ENCODE peak calls at places on chromosomes 16 and 17, in four cellular contexts. One of them, this sample, is unnamed.
A peak's percentile ranks its signal among the peaks of the same experiment; 100 is the strongest.

GRCh38 chr17:33015716-33016346 is 24.2 kb downstream of the SPACA3 start:
- DNase-seq in psoas muscle: no peak
- DNase-seq in DND-41: no peak
- DNase-seq in lower leg skin: no peak
- DNase-seq in this sample: no peak

GRCh38 chr17:34736611-34737010 is 157.2 kb downstream of the TMEM132E start:
- DNase-seq in psoas muscle: no peak
- DNase-seq in lower leg skin: no peak
- DNase-seq in DND-41: no peak
- DNase-seq in this sample: no peak

GRCh38 chr17:62876664-62877411 is 68.7 kb upstream of the MARCHF10 start:
- DNase-seq in lower leg skin: no peak
- DNase-seq in DND-41: no peak
- DNase-seq in psoas muscle: no peak
- DNase-seq in this sample: no peak

GRCh38 chr17:58447039-58447975 is 30.0 kb upstream of the RNF43 start:
- DNase-seq in DND-41: peak; percentile 84
- DNase-seq in lower leg skin: peak; percentile 37
- DNase-seq in psoas muscle: peak; percentile 36
- DNase-seq in this sample: peak; percentile 91

GRCh38 chr16:68275611-68276191 is 11.4 kb downstream of the SLC7A6 start:
- DNase-seq in lower leg skin: no peak
- DNase-seq in DND-41: peak; percentile 86
- DNase-seq in psoas muscle: no peak
- DNase-seq in this sample: peak; percentile 85

GRCh38 chr16:66824006-66824405 is 6.8 kb downstream of the NAE1 start:
- DNase-seq in lower leg skin: no peak
- DNase-seq in DND-41: no peak
- DNase-seq in psoas muscle: no peak
- DNase-seq in this sample: no peak

GRCh38 chr17:7425756-7426155 is 340 bp downstream of the SPEM2 start:
- DNase-seq in psoas muscle: no peak
- DNase-seq in lower leg skin: no peak
- DNase-seq in DND-41: no peak
- DNase-seq in this sample: no peak

GRCh38 chr17:72255481-72255880 is 134.7 kb downstream of the SOX9 start:
- DNase-seq in psoas muscle: no peak
- DNase-seq in lower leg skin: no peak
- DNase-seq in DND-41: no peak
- DNase-seq in this sample: no peak

GRCh38 chr17:61689610-61690180 is 98.7 kb upstream of the NACA2 start:
- DNase-seq in lower leg skin: no peak
- DNase-seq in psoas muscle: no peak
- DNase-seq in DND-41: no peak
- DNase-seq in this sample: no peak

GRCh38 chr17:64572682-64573154 is 65.9 kb downstream of the CEP95 start:
- DNase-seq in lower leg skin: no peak
- DNase-seq in psoas muscle: no peak
- DNase-seq in DND-41: no peak
- DNase-seq in this sample: no peak

GRCh38 chr17:17058304-17058703 is 16.0 kb downstream of the MPRIP start:
- DNase-seq in DND-41: no peak
- DNase-seq in psoas muscle: no peak
- DNase-seq in lower leg skin: no peak
- DNase-seq in this sample: no peak

GRCh38 chr17:82297280-82297803 is 20.1 kb downstream of the CD7 start:
- DNase-seq in psoas muscle: peak; percentile 94
- DNase-seq in lower leg skin: peak; percentile 90
- DNase-seq in DND-41: peak; percentile 69
- DNase-seq in this sample: peak; percentile 86

GRCh38 chr16:13823501-13823900 is 96.5 kb upstream of the ERCC4 start:
- DNase-seq in DND-41: no peak
- DNase-seq in lower leg skin: no peak
- DNase-seq in psoas muscle: no peak
- DNase-seq in this sample: no peak

GRCh38 chr17:12580640-12581039 is 85.0 kb upstream of the MYOCD start:
- DNase-seq in DND-41: no peak
- DNase-seq in psoas muscle: no peak
- DNase-seq in lower leg skin: no peak
- DNase-seq in this sample: no peak

GRCh38 chr17:78526231-78527025 is 50.8 kb downstream of the DNAH17 start:
- DNase-seq in lower leg skin: no peak
- DNase-seq in DND-41: no peak
- DNase-seq in psoas muscle: no peak
- DNase-seq in this sample: no peak

GRCh38 chr17:5049314-5049819 is 14.1 kb upstream of the SLC52A1 start:
- DNase-seq in psoas muscle: no peak
- DNase-seq in lower leg skin: no peak
- DNase-seq in DND-41: peak; percentile 48
- DNase-seq in this sample: peak; percentile 81

GRCh38 chr17:29376667-29377268 is 13.4 kb upstream of the TAOK1 start:
- DNase-seq in lower leg skin: no peak
- DNase-seq in psoas muscle: no peak
- DNase-seq in DND-41: no peak
- DNase-seq in this sample: no peak

GRCh38 chr16:58421529-58421928 is 29.3 kb downstream of the GINS3 start:
- DNase-seq in psoas muscle: no peak
- DNase-seq in lower leg skin: no peak
- DNase-seq in DND-41: no peak
- DNase-seq in this sample: no peak

GRCh38 chr17:49708515-49709161 is 874 bp upstream of the SLC35B1 start:
- DNase-seq in DND-41: no peak
- DNase-seq in psoas muscle: no peak
- DNase-seq in lower leg skin: peak; percentile 36
- DNase-seq in this sample: no peak

GRCh38 chr17:63095459-63095858 is 129.4 kb downstream of the TANC2 start:
- DNase-seq in psoas muscle: no peak
- DNase-seq in lower leg skin: no peak
- DNase-seq in DND-41: no peak
- DNase-seq in this sample: no peak

GRCh38 chr16:50547340-50547865 is 793 bp upstream of the NKD1 start:
- DNase-seq in psoas muscle: peak; percentile 39
- DNase-seq in DND-41: peak; percentile 90
- DNase-seq in lower leg skin: no peak
- DNase-seq in this sample: peak; percentile 57

GRCh38 chr16:75288596-75289120 is 37.2 kb upstream of the BCAR1 start:
- DNase-seq in DND-41: peak; percentile 81
- DNase-seq in psoas muscle: no peak
- DNase-seq in lower leg skin: no peak
- DNase-seq in this sample: peak; percentile 39

GRCh38 chr17:19911033-19911432 is 43.3 kb upstream of the ULK2 start:
- DNase-seq in DND-41: no peak
- DNase-seq in psoas muscle: no peak
- DNase-seq in lower leg skin: no peak
- DNase-seq in this sample: no peak

DNA sequence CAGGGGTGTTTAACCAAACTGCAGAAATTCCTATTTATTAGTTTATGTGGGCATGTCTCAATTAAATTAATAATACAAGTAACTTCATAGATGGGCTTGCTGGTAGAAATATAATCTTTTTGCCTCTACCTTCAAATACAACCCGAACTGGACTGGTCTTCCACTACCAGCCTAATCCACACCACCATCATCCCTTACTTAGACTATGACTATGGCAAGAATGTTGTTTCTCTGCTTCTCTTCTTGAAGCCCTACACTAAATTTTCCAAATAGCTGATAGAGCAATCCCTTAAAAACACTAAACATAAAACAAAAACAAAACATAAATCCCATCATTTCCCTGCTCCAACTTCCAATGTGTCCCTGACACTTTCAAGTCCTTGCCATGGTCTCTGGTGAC is 47.8 kb upstream of the ULK2 start:
- DNase-seq in lower leg skin: no peak
- DNase-seq in DND-41: no peak
- DNase-seq in psoas muscle: no peak
- DNase-seq in this sample: no peak
- H3K4me3 ChIP-seq in lower leg skin: no peak overlapping the region
- H3K4me3 ChIP-seq in DND-41: no peak overlapping the region
- H3K4me3 ChIP-seq in psoas muscle: no peak overlapping the region
- H3K4me3 ChIP-seq in this sample: no peak overlapping the region

DNA sequence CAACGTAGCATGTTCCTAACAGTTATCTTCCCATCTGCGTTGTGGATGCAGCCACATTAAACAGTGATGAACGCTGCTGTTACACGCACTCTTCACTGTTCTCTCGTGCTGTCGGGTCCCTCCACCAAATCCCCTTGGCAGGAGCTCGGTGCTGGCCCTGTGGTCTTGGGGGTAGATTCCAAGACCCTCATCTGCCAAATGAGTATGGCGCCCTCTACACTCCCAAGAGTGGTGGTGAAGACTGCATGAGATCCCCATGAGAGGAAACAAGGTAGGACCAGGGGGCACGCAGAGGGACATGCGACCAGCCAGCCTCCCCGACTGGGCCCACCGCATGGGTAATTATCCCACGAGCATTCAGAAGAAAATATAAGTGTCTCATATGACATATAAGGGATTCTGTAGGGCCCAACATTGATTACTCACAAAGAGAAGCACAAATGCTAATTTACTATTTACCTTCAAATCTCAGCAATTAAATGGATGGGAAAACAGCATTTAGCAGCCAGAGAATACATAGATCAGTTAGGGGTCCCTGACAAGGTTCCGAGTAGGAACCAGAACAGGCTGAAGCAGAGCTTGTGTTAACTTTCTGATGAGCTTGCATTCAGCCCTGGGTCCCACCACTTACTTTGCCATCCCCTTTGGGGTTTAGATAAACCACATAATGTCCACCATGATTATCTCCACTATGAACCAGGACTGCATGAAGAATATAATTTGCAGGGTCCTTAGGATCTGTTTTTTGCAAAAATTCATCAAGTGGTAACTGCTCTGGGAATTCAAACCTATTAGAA is 23.8 kb downstream of the LITAFD start:
- DNase-seq in lower leg skin: no peak
- DNase-seq in psoas muscle: no peak
- DNase-seq in DND-41: no peak
- DNase-seq in this sample: no peak
- TF ChIP-seq CTCF in lower leg skin: no peak
- TF ChIP-seq CTCF in psoas muscle: peak; percentile 6
- TF ChIP-seq CTCF in DND-41: peak; percentile 55
- TF ChIP-seq CTCF in this sample: peak; percentile 21

DNA sequence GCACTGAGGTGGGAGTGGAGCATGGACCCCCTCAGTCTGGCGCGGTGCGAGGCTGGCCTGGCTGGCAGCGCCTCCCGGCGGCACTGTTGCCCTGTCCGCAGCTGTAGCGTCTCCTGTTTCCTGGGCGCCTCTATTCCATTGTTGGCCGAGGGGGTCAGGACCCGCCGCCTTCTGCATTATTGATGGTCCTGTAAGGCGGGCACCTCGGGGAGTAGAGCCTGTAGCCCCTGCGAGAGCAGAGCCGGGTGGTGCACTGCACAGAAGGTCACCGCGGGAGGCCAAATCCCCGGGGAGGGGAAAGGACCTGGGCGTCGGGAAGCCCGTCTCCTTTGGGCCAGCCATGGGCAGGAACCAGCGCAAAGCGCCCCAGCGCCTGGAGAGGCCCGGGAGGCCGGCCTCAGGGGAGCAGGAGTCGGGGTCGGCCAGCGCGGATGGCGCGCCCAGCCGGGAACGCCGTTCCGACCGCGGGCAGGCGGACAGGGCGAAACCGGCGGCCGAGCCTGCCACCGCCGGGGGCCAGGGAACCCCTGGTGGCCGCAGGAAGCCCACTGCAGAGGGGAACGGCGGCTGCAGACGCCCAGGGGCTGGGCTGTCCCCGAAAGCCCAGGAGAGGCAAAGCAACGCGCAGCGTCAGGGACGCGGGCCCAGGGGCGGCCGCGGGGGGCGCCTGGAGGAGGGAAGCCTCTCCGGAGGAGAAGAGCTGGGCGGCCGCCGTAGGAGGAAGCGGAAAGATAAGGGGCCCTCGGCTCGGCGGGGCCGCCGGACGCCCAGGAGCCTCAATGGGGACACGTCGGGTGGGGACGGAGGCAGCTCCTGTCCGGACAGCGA is at the start of gene MYO15B:
- DNase-seq in psoas muscle: peak; percentile 68
- DNase-seq in lower leg skin: peak; percentile 29
- DNase-seq in DND-41: peak; percentile 40
- DNase-seq in this sample: no peak
- H3K4me3 ChIP-seq in psoas muscle: peak within 1 kb of the TSS; percentile 76
- H3K4me3 ChIP-seq in lower leg skin: peak within 1 kb of the TSS; percentile 28
- H3K4me3 ChIP-seq in DND-41: no peak within 1 kb of the TSS
- H3K4me3 ChIP-seq in this sample: peak within 1 kb of the TSS; percentile 38

DNA sequence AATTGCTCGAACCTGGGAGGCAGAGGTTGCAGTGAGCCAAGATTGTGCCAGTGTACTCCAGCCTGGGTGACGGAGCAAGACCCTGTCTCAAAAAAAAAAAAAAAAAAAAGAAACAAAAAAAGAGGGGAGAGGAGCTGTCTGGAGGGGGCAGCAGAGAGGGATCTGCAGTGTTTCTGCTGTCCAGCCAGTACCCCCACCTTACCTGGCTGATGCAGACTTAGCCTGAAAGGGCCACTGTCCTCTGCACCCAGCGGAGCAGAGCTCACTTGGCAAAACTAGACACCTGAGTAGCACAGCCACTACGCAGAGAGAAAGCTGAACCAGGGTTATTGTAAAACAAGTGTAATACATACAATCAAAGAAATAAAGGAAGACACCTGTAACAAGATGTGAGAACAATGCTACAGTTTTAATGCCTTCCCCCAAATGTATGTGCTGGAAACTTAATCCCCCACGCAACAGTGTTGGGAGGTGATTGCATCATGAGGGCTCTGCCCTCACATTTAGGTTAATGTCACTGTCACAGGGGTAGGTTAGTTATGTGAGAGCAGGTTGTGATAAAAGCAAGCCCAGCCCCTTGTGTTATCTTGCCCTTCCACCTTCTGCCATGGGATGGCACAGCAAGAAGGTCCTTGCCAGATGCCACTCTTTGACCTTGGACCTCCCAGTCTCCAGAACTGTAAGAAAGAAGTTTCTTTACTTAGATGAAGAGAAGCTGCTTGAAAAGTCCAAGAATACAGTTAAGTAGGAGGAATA is 211.2 kb downstream of the RPTOR start:
- DNase-seq in psoas muscle: no peak
- DNase-seq in lower leg skin: no peak
- DNase-seq in DND-41: no peak
- DNase-seq in this sample: no peak
- TF ChIP-seq CTCF in psoas muscle: no peak
- TF ChIP-seq CTCF in lower leg skin: no peak
- TF ChIP-seq CTCF in DND-41: peak; percentile 36
- TF ChIP-seq CTCF in this sample: no peak

GRCh38 chr16:56683424-56684162 is 1.3 kb downstream of the MT1X start:
- DNase-seq in lower leg skin: no peak
- DNase-seq in DND-41: no peak
- DNase-seq in psoas muscle: no peak
- DNase-seq in this sample: no peak

GRCh38 chr16:56681939-56682702 is at the start of gene MT1X:
- DNase-seq in psoas muscle: peak; percentile 97
- DNase-seq in lower leg skin: peak; percentile 93
- DNase-seq in DND-41: peak; percentile 91
- DNase-seq in this sample: peak; percentile 94

GRCh38 chr16:56682703-56683397 is 580 bp downstream of the MT1X start:
- DNase-seq in DND-41: peak; percentile 16
- DNase-seq in psoas muscle: peak; percentile 33
- DNase-seq in lower leg skin: no peak
- DNase-seq in this sample: no peak

GRCh38 chr16:56684926-56685590 is 2.8 kb downstream of the MT1X start:
- DNase-seq in lower leg skin: no peak
- DNase-seq in psoas muscle: peak; percentile 65
- DNase-seq in DND-41: no peak
- DNase-seq in this sample: no peak

GRCh38 chr16:56684256-56684925 is 2.1 kb downstream of the MT1X start:
- DNase-seq in DND-41: no peak
- DNase-seq in lower leg skin: no peak
- DNase-seq in psoas muscle: peak; percentile 62
- DNase-seq in this sample: no peak
- H3K4me3 ChIP-seq in DND-41: no peak overlapping the region
- H3K4me3 ChIP-seq in lower leg skin: peak overlapping the region; percentile 92
- H3K4me3 ChIP-seq in psoas muscle: peak overlapping the region; percentile 88
- H3K4me3 ChIP-seq in this sample: no peak overlapping the region

This sample was measured in GM12865.